ENCODE peak calls at places on chromosomes 6 and 20, in four cellular contexts. K, N, W and F are unnamed samples.

GRCh38 chr6:167090171-167090570 is 32.7 kb upstream of the CCR6 start:
- DNase-seq in K (no peak), N (no peak), W (no peak), F (no peak)

GRCh38 chr6:112163295-112164257 is 76.2 kb downstream of the FAM229B start:
- DNase-seq in K (peak; percentile 77), N (peak; percentile 40), W (no peak), F (no peak)

GRCh38 chr20:4012631-4013030 is 2.7 kb downstream of the RNF24 start:
- DNase-seq in K (no peak), N (no peak), W (no peak), F (no peak)

GRCh38 chr6:53302678-53303360 is 45.9 kb downstream of the ELOVL5 start:
- DNase-seq in K (no peak), N (peak; percentile 87), W (no peak), F (no peak)

GRCh38 chr20:57514273-57514751 is 10.6 kb downstream of the CTCFL start:
- DNase-seq in K (peak; percentile 4), N (peak; percentile 64), W (peak; percentile 47), F (peak; percentile 44)

GRCh38 chr6:158286413-158286812 is 25.9 kb upstream of the TULP4 start:
- DNase-seq in K (no peak), N (no peak), W (peak; percentile 44), F (no peak)

GRCh38 chr20:33709905-33710541 is 10.1 kb downstream of the PXMP4 start:
- DNase-seq in K (no peak), N (no peak), W (no peak), F (no peak)

GRCh38 chr6:10537726-10538125 is 16.6 kb downstream of the GCNT2 start:
- DNase-seq in K (no peak), N (no peak), W (no peak), F (no peak)

GRCh38 chr20:1417273-1417672 is 24.4 kb upstream of the FKBP1A start:
- DNase-seq in K (no peak), N (peak; percentile 97), W (no peak), F (no peak)

GRCh38 chr6:11727995-11728961 is 50.3 kb downstream of the ADTRP start:
- DNase-seq in K (no peak), N (no peak), W (no peak), F (no peak)

GRCh38 chr20:46708172-46708860 is 1.1 kb upstream of the SLC2A10 start:
- DNase-seq in K (no peak), N (no peak), W (no peak), F (no peak)

GRCh38 chr6:157869673-157870302 is 46.7 kb downstream of the SNX9 start:
- DNase-seq in K (no peak), N (no peak), W (no peak), F (no peak)